ENCODE peak calls at places on chromosomes 4 and X, in eight cellular contexts. Z is psoas muscle, L is upper lobe of right lung, D is suprapubic skin, Y is ovary, B is heart left ventricle, U is heart right ventricle, P is fibroblast of lung. O is an unnamed sample.

GRCh38 chr4:84971319-84971932 is 4.9 kb upstream of the WDFY3 start:
- DNase-seq in Z (no peak), L (no peak), D (no peak), Y (no peak), B (no peak), U (no peak), P (peak), O (no peak)

GRCh38 chrX:136209016-136209738 is 42.0 kb downstream of the MAP7D3 start:
- DNase-seq in Z (peak), L (peak), D (peak), Y (peak), B (peak), U (peak), P (peak), O (peak)

GRCh38 chr4:53705151-53705764 is 114.0 kb upstream of the LNX1 start:
- DNase-seq in Z (no peak), L (no peak), D (no peak), Y (no peak), B (no peak), U (no peak), P (no peak), O (no peak)

GRCh38 chrX:69493193-69493592 is 10.9 kb upstream of the NALF2 start:
- DNase-seq in Z (no peak), L (no peak), D (no peak), Y (no peak), B (peak), U (peak), P (no peak), O (no peak)

GRCh38 chr4:80125252-80126177 is 52.5 kb upstream of the ANTXR2 start:
- DNase-seq in Z (no peak), L (no peak), D (no peak), Y (no peak), B (no peak), U (no peak), P (peak), O (no peak)

GRCh38 chr4:19657856-19658255 is 593.8 kb upstream of the SLIT2 start:
- DNase-seq in Z (no peak), L (no peak), D (no peak), Y (no peak), B (no peak), U (no peak), P (no peak), O (no peak)

GRCh38 chr4:14529653-14530052 is 472.6 kb upstream of the CPEB2 start:
- DNase-seq in Z (no peak), L (no peak), D (no peak), Y (no peak), B (no peak), U (no peak), P (peak), O (no peak)

GRCh38 chrX:3271485-3272186 is 74.8 kb downstream of the MXRA5 start:
- DNase-seq in Z (no peak), L (no peak), D (no peak), Y (no peak), B (no peak), U (no peak), P (peak), O (no peak)

GRCh38 chrX:41705042-41705441 is 16.3 kb downstream of the GPR34 start:
- DNase-seq in Z (no peak), L (no peak), D (no peak), Y (no peak), B (no peak), U (no peak), P (no peak), O (no peak)

DNA sequence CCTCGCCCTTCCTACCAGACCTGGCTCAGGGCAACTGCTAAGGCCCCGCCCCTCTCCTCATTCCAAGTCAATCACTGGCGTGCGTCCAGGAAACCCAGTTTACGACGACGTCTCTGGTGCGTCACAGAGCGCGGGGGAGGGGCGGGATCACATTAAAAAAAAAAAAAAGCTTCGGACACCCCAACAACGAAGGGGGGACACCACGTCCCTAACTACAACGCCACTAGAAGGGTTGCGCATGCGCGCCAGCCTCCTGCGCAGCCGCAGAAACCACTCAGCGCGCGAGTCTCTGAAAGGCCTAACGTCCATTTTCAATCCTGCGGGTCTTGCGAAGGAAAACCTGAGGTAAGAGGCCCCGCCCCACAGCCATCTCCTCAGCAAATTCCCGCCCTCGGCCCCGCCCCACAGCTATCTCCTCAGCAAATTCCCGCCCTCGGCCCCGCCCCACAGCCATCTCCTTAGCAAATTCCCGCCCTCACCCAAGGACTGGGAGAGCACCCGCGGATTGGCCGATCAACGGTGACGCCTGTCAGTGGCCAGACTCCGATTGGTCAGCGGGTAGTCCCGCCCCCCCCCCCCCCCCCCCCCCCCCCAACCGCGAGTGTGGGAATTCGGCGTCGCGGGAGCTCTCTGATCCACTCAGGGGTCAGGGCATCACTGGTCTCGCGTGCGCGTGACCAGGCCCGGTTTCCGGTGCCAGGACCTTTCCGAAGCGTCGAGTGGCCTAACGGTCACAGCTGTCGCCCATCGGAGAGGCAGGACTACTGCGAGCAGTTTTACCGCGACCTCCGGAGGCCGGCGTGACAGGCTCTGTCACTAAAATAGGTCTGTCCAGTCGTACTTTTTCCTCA is at the start of gene SCML1:
- DNase-seq in Z (peak), L (peak), D (peak), Y (peak), B (peak), U (peak), P (peak), O (peak)
- H3K4me3 ChIP-seq in Z (peak), L (peak), D (peak), Y (peak), B (peak), U (peak), P (peak), O (peak)

GRCh38 chr4:157004279-157005161 is 32.9 kb upstream of the PDGFC start:
- DNase-seq in Z (no peak), L (no peak), D (no peak), Y (no peak), B (no peak), U (no peak), P (peak), O (no peak)
- H3K27ac ChIP-seq in Z (peak), L (peak), D (peak), Y (no peak), B (peak), U (peak), P (no peak), O (no peak)

DNA sequence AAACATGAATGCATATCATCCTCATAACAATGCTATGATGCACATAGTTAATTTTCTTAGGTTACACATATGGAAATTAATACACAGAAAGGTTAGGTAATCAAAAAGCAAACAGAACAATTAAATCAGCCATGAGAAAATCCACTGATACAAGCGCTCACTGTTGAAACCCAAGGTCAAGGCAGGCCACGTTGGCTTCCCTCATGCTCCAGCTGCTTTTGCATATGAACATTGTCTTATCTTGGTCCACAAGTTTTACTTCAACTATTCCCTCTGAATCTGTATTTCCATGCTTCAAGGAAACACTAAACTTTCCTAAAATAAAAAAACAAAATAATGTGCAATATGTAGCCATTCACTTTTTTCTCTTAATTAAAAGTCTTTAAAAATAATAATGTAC is 34.5 kb upstream of the PLA2G12A start:
- DNase-seq in Z (no peak), L (no peak), D (no peak), Y (peak), B (no peak), U (peak), P (no peak), O (no peak)
- H3K4me3 ChIP-seq in Z (no peak), L (no peak), D (no peak), Y (no peak), B (no peak), U (no peak), P (no peak), O (no peak)

DNA sequence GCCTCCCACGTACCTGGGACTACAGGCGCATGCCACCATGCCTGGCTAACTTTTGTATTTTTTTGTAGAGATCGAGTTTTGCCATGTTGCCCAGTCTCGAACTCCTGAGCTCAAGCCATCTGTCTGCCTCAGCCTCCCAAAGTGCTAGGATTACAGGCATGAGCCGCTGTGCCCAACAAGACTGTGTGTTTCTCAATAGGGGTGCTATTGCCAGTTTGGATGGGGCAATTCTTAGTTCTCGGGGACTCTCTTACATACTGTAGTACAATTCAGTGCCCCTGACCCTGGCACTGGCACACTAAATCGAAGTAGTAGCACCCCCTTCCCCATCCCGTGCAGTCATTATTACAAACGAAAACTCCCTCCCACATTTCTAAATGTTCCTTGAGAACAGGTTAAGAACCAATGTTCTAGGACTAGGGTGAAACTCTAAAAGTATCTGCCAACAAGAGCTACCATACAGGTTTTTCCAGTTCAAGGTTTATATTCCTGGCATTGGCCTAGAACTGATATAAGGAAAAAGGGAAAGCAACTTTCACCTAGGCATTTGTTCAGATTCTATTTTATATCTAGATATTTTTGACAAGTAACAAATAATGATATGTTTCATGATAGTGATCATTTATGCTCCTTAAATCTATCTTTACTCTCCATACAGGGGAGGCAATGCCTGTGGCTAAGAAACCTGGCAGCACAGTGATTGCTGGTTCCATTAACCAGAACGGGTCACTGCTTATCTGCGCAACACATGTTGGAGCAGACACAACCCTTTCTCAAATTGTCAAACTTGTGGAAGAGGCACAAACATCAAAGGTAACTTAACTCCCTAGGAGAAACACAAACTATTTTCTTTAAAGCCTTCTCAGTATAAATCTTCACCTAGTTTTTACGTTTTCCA is 50.4 kb upstream of the PGAM4 start:
- DNase-seq in Z (no peak), L (no peak), D (no peak), Y (no peak), B (no peak), U (no peak), P (no peak), O (no peak)
- H3K27ac ChIP-seq in Z (no peak), L (no peak), D (peak), Y (no peak), B (no peak), U (no peak), P (no peak), O (no peak)

GRCh38 chr4:151953286-151953685 is 192.5 kb upstream of the GATB start:
- DNase-seq in Z (no peak), L (no peak), D (no peak), Y (no peak), B (no peak), U (no peak), P (no peak), O (no peak)
- H3K4me3 ChIP-seq in Z (no peak), L (no peak), D (no peak), Y (no peak), B (no peak), U (no peak), P (no peak), O (no peak)

O was measured in aorta.